ENCODE peak calls at places on chromosomes 1 and 21, in nine cellular contexts. C, K, Q, H, R, U, T, A and N are unnamed samples.

GRCh38 chr1:16085521-16085920 is 12.1 kb upstream of the FAM131C start:
- DNase-seq in C (no peak), K (no peak), Q (no peak), H (no peak), R (no peak), U (no peak), T (no peak), A (no peak), N (no peak)

GRCh38 chr21:34205811-34206635 is 132.6 kb downstream of the MRPS6 start:
- DNase-seq in C (no peak), K (no peak), Q (no peak), H (no peak), R (no peak), U (no peak), T (no peak), A (no peak), N (no peak)

GRCh38 chr1:64155285-64155684 is 48.1 kb upstream of the UBE2U start:
- DNase-seq in C (no peak), K (no peak), Q (no peak), H (no peak), R (no peak), U (no peak), T (no peak), A (no peak), N (peak; percentile 90)

GRCh38 chr1:65310078-65310587 is 790 bp downstream of the DNAJC6 start:
- DNase-seq in C (no peak), K (peak; percentile 26), Q (no peak), H (no peak), R (no peak), U (no peak), T (no peak), A (no peak), N (peak; percentile 83)

GRCh38 chr1:187490261-187490660 is 661.5 kb downstream of the PLA2G4A start:
- DNase-seq in C (no peak), K (no peak), Q (no peak), H (no peak), R (no peak), U (no peak), T (no peak), A (no peak), N (no peak)

GRCh38 chr1:225737179-225737578 is 40.4 kb upstream of the SRP9 start:
- DNase-seq in C (no peak), K (no peak), Q (no peak), H (no peak), R (no peak), U (no peak), T (no peak), A (no peak), N (no peak)

GRCh38 chr1:1092890-1093609 is 18.9 kb upstream of the RNF223 start:
- DNase-seq in C (no peak), K (no peak), Q (no peak), H (no peak), R (no peak), U (no peak), T (no peak), A (no peak), N (no peak)

GRCh38 chr1:18494304-18494703 is 13.6 kb downstream of the KLHDC7A start:
- DNase-seq in C (no peak), K (no peak), Q (no peak), H (peak; percentile 56), R (no peak), U (no peak), T (no peak), A (no peak), N (no peak)

GRCh38 chr1:30798389-30798951 is 40.9 kb upstream of the LAPTM5 start:
- DNase-seq in C (no peak), K (no peak), Q (no peak), H (peak; percentile 75), R (no peak), U (no peak), T (no peak), A (no peak), N (no peak)

GRCh38 chr1:10980841-10981727 is 31.4 kb upstream of the TARDBP start:
- DNase-seq in C (peak; percentile 62), K (peak; percentile 47), Q (no peak), H (peak; percentile 72), R (peak; percentile 43), U (peak; percentile 79), T (no peak), A (no peak), N (peak; percentile 95)

GRCh38 chr1:116377564-116378529 is 4.8 kb downstream of the ATP1A1 start:
- DNase-seq in C (peak; percentile 79), K (peak; percentile 20), Q (peak; percentile 10), H (peak; percentile 79), R (no peak), U (peak; percentile 90), T (peak; percentile 45), A (no peak), N (peak; percentile 87)

GRCh38 chr1:25566186-25566729 is 22.9 kb downstream of the LDLRAP1 start:
- DNase-seq in C (no peak), K (no peak), Q (no peak), H (no peak), R (no peak), U (no peak), T (no peak), A (no peak), N (no peak)

GRCh38 chr1:76185207-76185606 is 110.7 kb downstream of the ST6GALNAC3 start:
- DNase-seq in C (no peak), K (no peak), Q (no peak), H (no peak), R (no peak), U (no peak), T (no peak), A (no peak), N (no peak)

GRCh38 chr1:33462449-33463164 is 9.8 kb upstream of the ZSCAN20 start:
- DNase-seq in C (no peak), K (no peak), Q (no peak), H (no peak), R (no peak), U (no peak), T (no peak), A (no peak), N (no peak)

GRCh38 chr1:182611787-182612186 is 7.6 kb upstream of the RGS16 start:
- DNase-seq in C (no peak), K (no peak), Q (no peak), H (no peak), R (no peak), U (no peak), T (no peak), A (no peak), N (no peak)

GRCh38 chr1:204885288-204885711 is 14.6 kb downstream of the NFASC start:
- DNase-seq in C (no peak), K (no peak), Q (no peak), H (no peak), R (no peak), U (peak; percentile 78), T (no peak), A (no peak), N (peak; percentile 91)

GRCh38 chr21:14438204-14438603 is 55.3 kb upstream of the HSPA13 start:
- DNase-seq in C (no peak), K (no peak), Q (no peak), H (no peak), R (no peak), U (no peak), T (no peak), A (no peak), N (no peak)

GRCh38 chr1:155241069-155241679 is 14.1 kb downstream of the ENTREP3 start:
- DNase-seq in C (peak; percentile 75), K (peak; percentile 51), Q (peak; percentile 44), H (peak; percentile 86), R (peak; percentile 50), U (peak; percentile 86), T (peak; percentile 51), A (peak; percentile 62), N (peak; percentile 87)

GRCh38 chr1:25543425-25544242 is at the start of gene LDLRAP1:
- DNase-seq in C (no peak), K (peak; percentile 41), Q (peak; percentile 51), H (peak; percentile 78), R (peak; percentile 69), U (peak; percentile 88), T (peak; percentile 55), A (peak; percentile 51), N (peak; percentile 84)

GRCh38 chr1:34975312-34975711 is 9.8 kb downstream of the TMEM35B start:
- DNase-seq in C (no peak), K (no peak), Q (no peak), H (no peak), R (no peak), U (no peak), T (no peak), A (no peak), N (no peak)

GRCh38 chr1:145871994-145872411 is 13.1 kb upstream of the PIAS3 start:
- DNase-seq in C (no peak), K (peak; percentile 12), Q (no peak), H (no peak), R (no peak), U (peak; percentile 80), T (no peak), A (peak; percentile 9), N (peak; percentile 46)

GRCh38 chr1:241715956-241716355 is 63.9 kb downstream of the WDR64 start:
- DNase-seq in C (no peak), K (no peak), Q (no peak), H (no peak), R (no peak), U (no peak), T (no peak), A (no peak), N (no peak)

GRCh38 chr1:55049271-55049913 is 10.0 kb downstream of the PCSK9 start:
- DNase-seq in C (no peak), K (no peak), Q (no peak), H (no peak), R (no peak), U (no peak), T (no peak), A (no peak), N (no peak)

GRCh38 chr1:208254376-208254775 is 10.2 kb upstream of the PLXNA2 start:
- DNase-seq in C (no peak), K (no peak), Q (no peak), H (no peak), R (no peak), U (no peak), T (no peak), A (no peak), N (no peak)

GRCh38 chr1:167111853-167112455 is 18.1 kb downstream of the STYXL2 start:
- DNase-seq in C (no peak), K (no peak), Q (no peak), H (no peak), R (no peak), U (no peak), T (no peak), A (no peak), N (no peak)

GRCh38 chr1:119027759-119028158 is 39.6 kb upstream of the TBX15 start:
- DNase-seq in C (no peak), K (no peak), Q (no peak), H (no peak), R (no peak), U (no peak), T (no peak), A (no peak), N (no peak)

GRCh38 chr1:162412002-162412401 is at the start of gene SH2D1B:
- DNase-seq in C (no peak), K (no peak), Q (no peak), H (no peak), R (no peak), U (no peak), T (no peak), A (no peak), N (no peak)

GRCh38 chr1:85617582-85618237 is 37.1 kb downstream of the CCN1 start:
- DNase-seq in C (no peak), K (no peak), Q (no peak), H (no peak), R (no peak), U (no peak), T (no peak), A (no peak), N (no peak)

GRCh38 chr1:1291611-1292441 is 11.6 kb downstream of the SCNN1D start:
- DNase-seq in C (no peak), K (no peak), Q (peak; percentile 45), H (no peak), R (peak; percentile 64), U (peak; percentile 84), T (peak; percentile 70), A (peak; percentile 51), N (no peak)

GRCh38 chr1:192343304-192343703 is 26.5 kb downstream of the RGS21 start:
- DNase-seq in C (no peak), K (no peak), Q (no peak), H (no peak), R (no peak), U (no peak), T (no peak), A (no peak), N (no peak)

GRCh38 chr1:212108187-212108586 is 72.6 kb downstream of the DTL start:
- DNase-seq in C (no peak), K (no peak), Q (no peak), H (no peak), R (no peak), U (no peak), T (no peak), A (no peak), N (no peak)